ENCODE peak calls at places on chromosomes 3 and 15, in seven cellular contexts. One of them, this sample, is unnamed.

GRCh38 chr15:90358124-90359033 is 6.3 kb downstream of the ZNF774 start:
- ATAC-seq in body of pancreas: no peak
- ATAC-seq in DND-41: no peak
- ATAC-seq in effector memory CD8-positive, alpha-beta T cell: no peak
- ATAC-seq in foreskin keratinocyte: peak
- ATAC-seq in central memory CD8-positive, alpha-beta T cell: no peak
- ATAC-seq in A549: peak
- ATAC-seq in this sample: no peak

GRCh38 chr3:172186607-172187006 is 147.2 kb downstream of the FNDC3B start:
- ATAC-seq in foreskin keratinocyte: no peak
- ATAC-seq in DND-41: no peak
- ATAC-seq in effector memory CD8-positive, alpha-beta T cell: no peak
- ATAC-seq in central memory CD8-positive, alpha-beta T cell: no peak
- ATAC-seq in body of pancreas: no peak
- ATAC-seq in A549: no peak
- ATAC-seq in this sample: no peak

GRCh38 chr3:60025071-60026055 is 975.5 kb upstream of the CFAP20DC start:
- ATAC-seq in DND-41: no peak
- ATAC-seq in effector memory CD8-positive, alpha-beta T cell: no peak
- ATAC-seq in A549: no peak
- ATAC-seq in central memory CD8-positive, alpha-beta T cell: no peak
- ATAC-seq in foreskin keratinocyte: no peak
- ATAC-seq in body of pancreas: no peak
- ATAC-seq in this sample: peak

GRCh38 chr3:105823149-105823866 is 45.5 kb downstream of the CBLB start:
- ATAC-seq in body of pancreas: peak
- ATAC-seq in DND-41: no peak
- ATAC-seq in central memory CD8-positive, alpha-beta T cell: no peak
- ATAC-seq in effector memory CD8-positive, alpha-beta T cell: peak
- ATAC-seq in A549: peak
- ATAC-seq in foreskin keratinocyte: peak
- ATAC-seq in this sample: peak

GRCh38 chr3:58497074-58497473 is 5.2 kb downstream of the KCTD6 start:
- ATAC-seq in central memory CD8-positive, alpha-beta T cell: no peak
- ATAC-seq in effector memory CD8-positive, alpha-beta T cell: no peak
- ATAC-seq in DND-41: no peak
- ATAC-seq in foreskin keratinocyte: no peak
- ATAC-seq in A549: no peak
- ATAC-seq in body of pancreas: no peak
- ATAC-seq in this sample: peak

GRCh38 chr15:88982946-88983342 is 69.8 kb upstream of the MFGE8 start:
- ATAC-seq in foreskin keratinocyte: no peak
- ATAC-seq in effector memory CD8-positive, alpha-beta T cell: no peak
- ATAC-seq in body of pancreas: no peak
- ATAC-seq in DND-41: no peak
- ATAC-seq in central memory CD8-positive, alpha-beta T cell: no peak
- ATAC-seq in A549: peak
- ATAC-seq in this sample: no peak

GRCh38 chr3:101219842-101220560 is 100.4 kb downstream of the IMPG2 start:
- ATAC-seq in DND-41: no peak
- ATAC-seq in central memory CD8-positive, alpha-beta T cell: no peak
- ATAC-seq in effector memory CD8-positive, alpha-beta T cell: no peak
- ATAC-seq in foreskin keratinocyte: no peak
- ATAC-seq in body of pancreas: no peak
- ATAC-seq in A549: no peak
- ATAC-seq in this sample: no peak

GRCh38 chr15:28974142-28974541 is 88.4 kb downstream of the APBA2 start:
- ATAC-seq in DND-41: no peak
- ATAC-seq in central memory CD8-positive, alpha-beta T cell: peak
- ATAC-seq in effector memory CD8-positive, alpha-beta T cell: peak
- ATAC-seq in A549: no peak
- ATAC-seq in foreskin keratinocyte: no peak
- ATAC-seq in body of pancreas: no peak
- ATAC-seq in this sample: no peak

GRCh38 chr3:180223268-180223667 is 186.5 kb upstream of the PEX5L start:
- ATAC-seq in foreskin keratinocyte: no peak
- ATAC-seq in body of pancreas: no peak
- ATAC-seq in A549: no peak
- ATAC-seq in effector memory CD8-positive, alpha-beta T cell: no peak
- ATAC-seq in central memory CD8-positive, alpha-beta T cell: no peak
- ATAC-seq in DND-41: peak
- ATAC-seq in this sample: no peak

GRCh38 chr3:161272524-161272923 is 51.4 kb downstream of the NMD3 start:
- ATAC-seq in DND-41: no peak
- ATAC-seq in foreskin keratinocyte: no peak
- ATAC-seq in central memory CD8-positive, alpha-beta T cell: no peak
- ATAC-seq in A549: no peak
- ATAC-seq in effector memory CD8-positive, alpha-beta T cell: no peak
- ATAC-seq in body of pancreas: no peak
- ATAC-seq in this sample: no peak

GRCh38 chr3:143928056-143928455 is 43.6 kb upstream of the DIPK2A start:
- ATAC-seq in foreskin keratinocyte: no peak
- ATAC-seq in body of pancreas: no peak
- ATAC-seq in central memory CD8-positive, alpha-beta T cell: no peak
- ATAC-seq in effector memory CD8-positive, alpha-beta T cell: no peak
- ATAC-seq in DND-41: no peak
- ATAC-seq in A549: no peak
- ATAC-seq in this sample: no peak